ENCODE peak calls at places on chromosomes 11 and 22, in seven cellular contexts. N, B, V, C, T, Z and L are unnamed samples.

GRCh38 chr22:42869463-42869862 is 12.4 kb upstream of the ARFGAP3 start:
- DNase-seq in N (no peak), B (no peak), V (no peak), C (no peak), T (no peak), Z (no peak), L (no peak)

GRCh38 chr11:121810291-121810690 is 305.7 kb downstream of the BLID start:
- DNase-seq in N (peak), B (peak), V (no peak), C (no peak), T (no peak), Z (no peak), L (no peak)

GRCh38 chr11:16536513-16536912 is 180.2 kb upstream of the SOX6 start:
- DNase-seq in N (no peak), B (no peak), V (no peak), C (no peak), T (no peak), Z (no peak), L (no peak)

GRCh38 chr11:2860636-2861035 is 24.9 kb downstream of the CDKN1C start:
- DNase-seq in N (no peak), B (no peak), V (no peak), C (peak), T (peak), Z (no peak), L (peak)

GRCh38 chr22:48628891-48629559 is 1198.6 kb downstream of the BRD1 start:
- DNase-seq in N (no peak), B (no peak), V (no peak), C (no peak), T (no peak), Z (no peak), L (no peak)

GRCh38 chr11:96607890-96608558 is 218.2 kb downstream of the JRKL start:
- DNase-seq in N (no peak), B (no peak), V (no peak), C (no peak), T (no peak), Z (no peak), L (no peak)

GRCh38 chr11:6433998-6434650 is 6.7 kb downstream of the HPX start:
- DNase-seq in N (no peak), B (no peak), V (no peak), C (no peak), T (no peak), Z (no peak), L (no peak)

GRCh38 chr11:70314730-70315129 is 44.2 kb downstream of the PPFIA1 start:
- DNase-seq in N (no peak), B (no peak), V (no peak), C (no peak), T (no peak), Z (no peak), L (no peak)

GRCh38 chr11:24496728-24497396 is at the start of gene LUZP2:
- DNase-seq in N (no peak), B (peak), V (no peak), C (no peak), T (no peak), Z (no peak), L (no peak)

GRCh38 chr22:32852346-32853251 is 51.1 kb downstream of the TIMP3 start:
- DNase-seq in N (no peak), B (peak), V (no peak), C (no peak), T (no peak), Z (no peak), L (no peak)

GRCh38 chr11:35017528-35018342 is 101.3 kb downstream of the PDHX start:
- DNase-seq in N (no peak), B (no peak), V (no peak), C (no peak), T (no peak), Z (no peak), L (no peak)

GRCh38 chr22:38187413-38188212 is 6.0 kb upstream of the PLA2G6 start:
- DNase-seq in N (no peak), B (no peak), V (no peak), C (no peak), T (peak), Z (no peak), L (no peak)

GRCh38 chr11:117143390-117143789 is 697 bp upstream of the PAFAH1B2 start:
- DNase-seq in N (no peak), B (peak), V (peak), C (no peak), T (peak), Z (peak), L (peak)

GRCh38 chr11:96052921-96053631 is 129.2 kb upstream of the MTMR2 start:
- DNase-seq in N (no peak), B (peak), V (no peak), C (no peak), T (no peak), Z (no peak), L (no peak)

GRCh38 chr11:76120513-76121081 is 85.7 kb downstream of the WNT11 start:
- DNase-seq in N (no peak), B (peak), V (no peak), C (no peak), T (no peak), Z (no peak), L (no peak)

GRCh38 chr11:121904148-121904547 is 211.9 kb downstream of the BLID start:
- DNase-seq in N (no peak), B (no peak), V (no peak), C (no peak), T (no peak), Z (no peak), L (no peak)

GRCh38 chr11:456533-456932 is 6.5 kb downstream of the PTDSS2 start:
- DNase-seq in N (no peak), B (no peak), V (no peak), C (no peak), T (no peak), Z (no peak), L (no peak)

GRCh38 chr11:61552108-61552635 is 28.7 kb downstream of the SYT7 start:
- DNase-seq in N (no peak), B (no peak), V (no peak), C (no peak), T (peak), Z (no peak), L (no peak)

GRCh38 chr11:119144825-119145476 is 3.9 kb upstream of the ABCG4 start:
- DNase-seq in N (no peak), B (peak), V (no peak), C (no peak), T (peak), Z (peak), L (peak)

GRCh38 chr11:72616655-72617054 is 57.6 kb downstream of the PDE2A start:
- DNase-seq in N (no peak), B (no peak), V (no peak), C (no peak), T (no peak), Z (no peak), L (no peak)

GRCh38 chr22:29093501-29093921 is 20.7 kb downstream of the KREMEN1 start:
- DNase-seq in N (no peak), B (peak), V (no peak), C (no peak), T (no peak), Z (no peak), L (no peak)

GRCh38 chr11:117232911-117233409 is 489 bp downstream of the RNF214 start:
- DNase-seq in N (no peak), B (no peak), V (no peak), C (peak), T (no peak), Z (no peak), L (no peak)

GRCh38 chr11:92911478-92911877 is 58.0 kb upstream of the MTNR1B start:
- DNase-seq in N (no peak), B (no peak), V (no peak), C (no peak), T (no peak), Z (no peak), L (no peak)

GRCh38 chr11:14971865-14972580 is at the start of gene CALCA:
- DNase-seq in N (no peak), B (peak), V (no peak), C (no peak), T (no peak), Z (no peak), L (no peak)

GRCh38 chr11:10305964-10306918 is 1.4 kb downstream of the ADM start:
- DNase-seq in N (no peak), B (no peak), V (no peak), C (no peak), T (peak), Z (no peak), L (no peak)

GRCh38 chr11:9315078-9315688 is 790 bp upstream of the TMEM41B start:
- DNase-seq in N (no peak), B (no peak), V (no peak), C (peak), T (no peak), Z (no peak), L (peak)

GRCh38 chr11:74018331-74019005 is 9.6 kb upstream of the UCP3 start:
- DNase-seq in N (peak), B (peak), V (no peak), C (no peak), T (peak), Z (peak), L (no peak)

GRCh38 chr22:26805131-26805530 is 147.7 kb downstream of the MIAT start:
- DNase-seq in N (no peak), B (no peak), V (no peak), C (no peak), T (no peak), Z (no peak), L (no peak)

GRCh38 chr22:25360411-25360810 is 141.0 kb downstream of the CRYBB2 start:
- DNase-seq in N (no peak), B (no peak), V (no peak), C (no peak), T (no peak), Z (no peak), L (no peak)

GRCh38 chr11:68649851-68650555 is 34.3 kb upstream of the GAL start:
- DNase-seq in N (no peak), B (no peak), V (no peak), C (no peak), T (no peak), Z (no peak), L (no peak)

GRCh38 chr11:119479685-119480275 is 56.8 kb upstream of the THY1 start:
- DNase-seq in N (no peak), B (peak), V (no peak), C (no peak), T (no peak), Z (peak), L (no peak)

GRCh38 chr11:111336582-111337256 is 38.4 kb downstream of the POU2AF3 start:
- DNase-seq in N (peak), B (peak), V (no peak), C (no peak), T (no peak), Z (no peak), L (no peak)

GRCh38 chr11:17725174-17725573 is 5.8 kb downstream of the MYOD1 start:
- DNase-seq in N (no peak), B (no peak), V (no peak), C (no peak), T (no peak), Z (no peak), L (no peak)

GRCh38 chr11:46369458-46370152 is 11.9 kb upstream of the MDK start:
- DNase-seq in N (no peak), B (peak), V (no peak), C (peak), T (peak), Z (no peak), L (peak)

GRCh38 chr11:64885367-64886286 is 7.2 kb upstream of the EHD1 start:
- DNase-seq in N (no peak), B (peak), V (no peak), C (no peak), T (no peak), Z (no peak), L (no peak)

GRCh38 chr11:94926698-94927237 is 46.6 kb downstream of the CWC15 start:
- DNase-seq in N (peak), B (peak), V (no peak), C (no peak), T (peak), Z (peak), L (no peak)

GRCh38 chr11:67613960-67614715 is 7.4 kb downstream of the NDUFV1 start:
- DNase-seq in N (no peak), B (peak), V (peak), C (peak), T (peak), Z (peak), L (peak)